ENCODE peak calls at places on chromosomes 2 and 18, in eight cellular contexts. One of them, this sample, is unnamed.

GRCh38 chr2:179266271-179266670 is 1.6 kb upstream of the SESTD1 start:
- DNase-seq in CD8-positive, alpha-beta T cell: no peak
- DNase-seq in colonic mucosa: no peak
- DNase-seq in osteocyte: no peak
- DNase-seq in bronchial epithelial cell: no peak
- DNase-seq in sigmoid colon: no peak
- DNase-seq in heart left ventricle: no peak
- DNase-seq in endothelial cell: no peak
- DNase-seq in this sample: no peak

GRCh38 chr2:218893349-218894167 is 12.9 kb downstream of the WNT10A start:
- DNase-seq in sigmoid colon: no peak
- DNase-seq in bronchial epithelial cell: no peak
- DNase-seq in CD8-positive, alpha-beta T cell: no peak
- DNase-seq in osteocyte: no peak
- DNase-seq in endothelial cell: no peak
- DNase-seq in heart left ventricle: no peak
- DNase-seq in colonic mucosa: no peak
- DNase-seq in this sample: no peak

GRCh38 chr2:145323512-145323911 is 803.6 kb upstream of the ZEB2 start:
- DNase-seq in endothelial cell: no peak
- DNase-seq in colonic mucosa: no peak
- DNase-seq in sigmoid colon: no peak
- DNase-seq in heart left ventricle: no peak
- DNase-seq in CD8-positive, alpha-beta T cell: no peak
- DNase-seq in osteocyte: no peak
- DNase-seq in bronchial epithelial cell: peak; percentile 87
- DNase-seq in this sample: no peak

GRCh38 chr2:177161741-177162440 is 50.7 kb upstream of the HNRNPA3 start:
- DNase-seq in bronchial epithelial cell: peak; percentile 56
- DNase-seq in endothelial cell: no peak
- DNase-seq in osteocyte: no peak
- DNase-seq in sigmoid colon: no peak
- DNase-seq in CD8-positive, alpha-beta T cell: peak; percentile 24
- DNase-seq in heart left ventricle: no peak
- DNase-seq in colonic mucosa: no peak
- DNase-seq in this sample: no peak

GRCh38 chr18:47987456-47987735 is 56.9 kb upstream of the SMAD2 start:
- DNase-seq in osteocyte: no peak
- DNase-seq in sigmoid colon: no peak
- DNase-seq in colonic mucosa: no peak
- DNase-seq in heart left ventricle: no peak
- DNase-seq in bronchial epithelial cell: peak; percentile 47
- DNase-seq in CD8-positive, alpha-beta T cell: no peak
- DNase-seq in endothelial cell: no peak
- DNase-seq in this sample: no peak

GRCh38 chr2:121272596-121272995 is 12.4 kb downstream of the TFCP2L1 start:
- DNase-seq in sigmoid colon: peak; percentile 7
- DNase-seq in endothelial cell: no peak
- DNase-seq in CD8-positive, alpha-beta T cell: no peak
- DNase-seq in colonic mucosa: no peak
- DNase-seq in osteocyte: no peak
- DNase-seq in bronchial epithelial cell: peak; percentile 50
- DNase-seq in heart left ventricle: no peak
- DNase-seq in this sample: no peak

GRCh38 chr18:22347624-22348511 is 69.8 kb downstream of the CTAGE1 start:
- DNase-seq in colonic mucosa: peak; percentile 51
- DNase-seq in sigmoid colon: no peak
- DNase-seq in osteocyte: no peak
- DNase-seq in endothelial cell: no peak
- DNase-seq in CD8-positive, alpha-beta T cell: peak; percentile 52
- DNase-seq in heart left ventricle: no peak
- DNase-seq in bronchial epithelial cell: peak; percentile 23
- DNase-seq in this sample: no peak

GRCh38 chr2:85854166-85854509 is 34.7 kb downstream of the ST3GAL5 start:
- DNase-seq in CD8-positive, alpha-beta T cell: no peak
- DNase-seq in colonic mucosa: no peak
- DNase-seq in bronchial epithelial cell: no peak
- DNase-seq in endothelial cell: no peak
- DNase-seq in heart left ventricle: no peak
- DNase-seq in osteocyte: no peak
- DNase-seq in sigmoid colon: no peak
- DNase-seq in this sample: peak; percentile 25

GRCh38 chr2:150872919-150873772 is 385.7 kb upstream of the RND3 start:
- DNase-seq in colonic mucosa: no peak
- DNase-seq in osteocyte: no peak
- DNase-seq in bronchial epithelial cell: no peak
- DNase-seq in CD8-positive, alpha-beta T cell: no peak
- DNase-seq in heart left ventricle: no peak
- DNase-seq in sigmoid colon: no peak
- DNase-seq in endothelial cell: no peak
- DNase-seq in this sample: no peak

GRCh38 chr2:30708491-30709290 is 98.6 kb downstream of the CAPN13 start:
- DNase-seq in sigmoid colon: no peak
- DNase-seq in osteocyte: peak; percentile 72
- DNase-seq in CD8-positive, alpha-beta T cell: no peak
- DNase-seq in heart left ventricle: no peak
- DNase-seq in colonic mucosa: peak; percentile 29
- DNase-seq in endothelial cell: no peak
- DNase-seq in bronchial epithelial cell: no peak
- DNase-seq in this sample: no peak
- TF ChIP-seq CTCF in sigmoid colon: peak; percentile 36
- TF ChIP-seq CTCF in osteocyte: peak; percentile 52
- TF ChIP-seq CTCF in CD8-positive, alpha-beta T cell: peak; percentile 15
- TF ChIP-seq CTCF in heart left ventricle: peak; percentile 37
- TF ChIP-seq CTCF in colonic mucosa: no peak
- TF ChIP-seq CTCF in endothelial cell: peak; percentile 64
- TF ChIP-seq CTCF in bronchial epithelial cell: peak; percentile 26
- TF ChIP-seq CTCF in this sample: no peak

GRCh38 chr2:165450141-165450540 is 19.4 kb upstream of the CSRNP3 start:
- DNase-seq in CD8-positive, alpha-beta T cell: no peak
- DNase-seq in bronchial epithelial cell: no peak
- DNase-seq in endothelial cell: no peak
- DNase-seq in colonic mucosa: no peak
- DNase-seq in heart left ventricle: no peak
- DNase-seq in sigmoid colon: no peak
- DNase-seq in osteocyte: no peak
- DNase-seq in this sample: no peak
- TF ChIP-seq CTCF in CD8-positive, alpha-beta T cell: no peak
- TF ChIP-seq CTCF in bronchial epithelial cell: no peak
- TF ChIP-seq CTCF in endothelial cell: no peak
- TF ChIP-seq CTCF in colonic mucosa: no peak
- TF ChIP-seq CTCF in heart left ventricle: peak; percentile 26
- TF ChIP-seq CTCF in sigmoid colon: no peak
- TF ChIP-seq CTCF in osteocyte: peak; percentile 7
- TF ChIP-seq CTCF in this sample: no peak

DNA sequence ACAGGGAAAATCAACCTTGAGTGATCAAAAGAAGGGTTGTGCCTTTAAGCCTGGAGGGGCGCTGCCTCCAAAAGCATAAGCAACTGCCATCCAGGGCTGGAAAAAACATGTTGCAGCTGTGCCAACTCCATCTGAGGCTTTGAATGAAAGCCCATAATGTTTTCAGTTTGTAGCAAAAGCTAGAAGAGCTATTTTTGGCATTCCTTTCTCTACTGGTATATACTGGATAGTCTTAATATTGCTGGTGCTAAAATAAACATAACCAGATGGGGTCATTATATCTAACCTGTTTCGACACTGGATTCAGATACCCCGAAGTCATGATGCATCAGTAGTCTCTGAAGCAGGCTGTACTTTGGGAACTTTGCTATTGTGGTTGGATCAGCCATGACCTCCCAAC is 25.1 kb downstream of the ANXA4 start:
- DNase-seq in CD8-positive, alpha-beta T cell: no peak
- DNase-seq in heart left ventricle: no peak
- DNase-seq in osteocyte: no peak
- DNase-seq in endothelial cell: no peak
- DNase-seq in sigmoid colon: no peak
- DNase-seq in colonic mucosa: no peak
- DNase-seq in bronchial epithelial cell: no peak
- DNase-seq in this sample: no peak
- TF ChIP-seq CTCF in CD8-positive, alpha-beta T cell: no peak
- TF ChIP-seq CTCF in heart left ventricle: no peak
- TF ChIP-seq CTCF in osteocyte: peak; percentile 33
- TF ChIP-seq CTCF in endothelial cell: no peak
- TF ChIP-seq CTCF in sigmoid colon: no peak
- TF ChIP-seq CTCF in colonic mucosa: no peak
- TF ChIP-seq CTCF in bronchial epithelial cell: no peak
- TF ChIP-seq CTCF in this sample: no peak

GRCh38 chr2:157696036-157696435 is 67.4 kb upstream of the ACVR1C start:
- DNase-seq in osteocyte: no peak
- DNase-seq in bronchial epithelial cell: no peak
- DNase-seq in heart left ventricle: no peak
- DNase-seq in colonic mucosa: no peak
- DNase-seq in sigmoid colon: no peak
- DNase-seq in CD8-positive, alpha-beta T cell: no peak
- DNase-seq in endothelial cell: no peak
- DNase-seq in this sample: no peak

GRCh38 chr2:157685572-157685971 is 56.9 kb upstream of the ACVR1C start:
- DNase-seq in endothelial cell: no peak
- DNase-seq in heart left ventricle: no peak
- DNase-seq in colonic mucosa: no peak
- DNase-seq in bronchial epithelial cell: no peak
- DNase-seq in osteocyte: no peak
- DNase-seq in sigmoid colon: no peak
- DNase-seq in CD8-positive, alpha-beta T cell: no peak
- DNase-seq in this sample: no peak

GRCh38 chr2:157692768-157693167 is 64.1 kb upstream of the ACVR1C start:
- DNase-seq in osteocyte: no peak
- DNase-seq in bronchial epithelial cell: peak; percentile 99
- DNase-seq in colonic mucosa: no peak
- DNase-seq in sigmoid colon: no peak
- DNase-seq in CD8-positive, alpha-beta T cell: no peak
- DNase-seq in endothelial cell: no peak
- DNase-seq in heart left ventricle: no peak
- DNase-seq in this sample: no peak

GRCh38 chr2:157691695-157692094 is 63.0 kb upstream of the ACVR1C start:
- DNase-seq in colonic mucosa: no peak
- DNase-seq in CD8-positive, alpha-beta T cell: no peak
- DNase-seq in sigmoid colon: no peak
- DNase-seq in osteocyte: no peak
- DNase-seq in endothelial cell: no peak
- DNase-seq in heart left ventricle: no peak
- DNase-seq in bronchial epithelial cell: peak; percentile 56
- DNase-seq in this sample: no peak

GRCh38 chr2:157691131-157691530 is 62.5 kb upstream of the ACVR1C start:
- DNase-seq in bronchial epithelial cell: no peak
- DNase-seq in colonic mucosa: no peak
- DNase-seq in CD8-positive, alpha-beta T cell: no peak
- DNase-seq in osteocyte: no peak
- DNase-seq in heart left ventricle: no peak
- DNase-seq in endothelial cell: no peak
- DNase-seq in sigmoid colon: no peak
- DNase-seq in this sample: no peak
- TF ChIP-seq CTCF in bronchial epithelial cell: no peak
- TF ChIP-seq CTCF in colonic mucosa: no peak
- TF ChIP-seq CTCF in CD8-positive, alpha-beta T cell: no peak
- TF ChIP-seq CTCF in osteocyte: no peak
- TF ChIP-seq CTCF in heart left ventricle: no peak
- TF ChIP-seq CTCF in endothelial cell: no peak
- TF ChIP-seq CTCF in sigmoid colon: no peak
- TF ChIP-seq CTCF in this sample: no peak

DNA sequence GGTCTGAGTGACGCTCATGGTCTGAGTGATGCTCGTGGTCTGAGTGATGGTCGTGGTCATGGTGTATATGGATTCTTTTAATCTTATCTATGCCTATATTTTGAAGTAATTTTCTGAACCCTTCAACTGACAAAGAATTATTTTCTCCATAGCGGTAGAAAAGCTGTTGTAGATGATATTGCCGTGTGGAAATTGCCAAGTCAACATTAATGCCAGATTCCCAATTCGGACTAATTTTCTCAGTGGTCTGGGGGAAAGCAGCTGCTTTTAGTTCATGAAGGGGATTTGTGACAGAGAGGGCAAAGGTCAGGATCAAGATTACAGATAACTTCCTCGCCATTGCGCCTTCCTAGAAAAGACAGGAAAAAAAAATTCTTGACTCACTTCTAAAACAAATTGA is 2.5 kb downstream of the SLC39A6 start:
- DNase-seq in heart left ventricle: no peak
- DNase-seq in endothelial cell: no peak
- DNase-seq in sigmoid colon: no peak
- DNase-seq in bronchial epithelial cell: no peak
- DNase-seq in colonic mucosa: no peak
- DNase-seq in osteocyte: no peak
- DNase-seq in CD8-positive, alpha-beta T cell: no peak
- DNase-seq in this sample: no peak
- TF ChIP-seq CTCF in heart left ventricle: no peak
- TF ChIP-seq CTCF in endothelial cell: no peak
- TF ChIP-seq CTCF in sigmoid colon: no peak
- TF ChIP-seq CTCF in bronchial epithelial cell: no peak
- TF ChIP-seq CTCF in colonic mucosa: no peak
- TF ChIP-seq CTCF in osteocyte: no peak
- TF ChIP-seq CTCF in CD8-positive, alpha-beta T cell: no peak
- TF ChIP-seq CTCF in this sample: no peak

This sample was measured in activated B cell treated with CpG ODN at 0.5 μM for 24 hours.